ENCODE peak calls at places on chromosome 20, in nine cellular contexts. One of them, this sample, is unnamed.

GRCh38 chr20:45383131-45383530 is 5.0 kb upstream of the TP53TG5 start:
- DNase-seq in adrenal gland: no peak
- DNase-seq in activated T-helper 1 cell treated with anti-CD3 and anti-CD28 coated beads, Interleukin-2, amount 50 U/mL, for 16 hours: no peak
- DNase-seq in stimulated activated CD8-positive, alpha-beta memory T cell treated with anti-CD3 and anti-CD28 coated beads, Interleukin-7, amount 100 ng/mL, for 4 hours: no peak
- DNase-seq in activated naive CD8-positive, alpha-beta T cell treated with anti-CD3 and anti-CD28 coated beads, Interleukin-2, amount 50 U/mL, for 24 hours: no peak
- DNase-seq in HFF-Myc: no peak
- DNase-seq in astrocyte of the cerebellum: no peak
- DNase-seq in HFFc6: peak; percentile 30
- DNase-seq in C1 segment of cervical spinal cord: no peak
- DNase-seq in this sample: peak; percentile 56

GRCh38 chr20:45814314-45814713 is 1.9 kb downstream of the UBE2C start:
- DNase-seq in adrenal gland: no peak
- DNase-seq in activated T-helper 1 cell treated with anti-CD3 and anti-CD28 coated beads, Interleukin-2, amount 50 U/mL, for 16 hours: no peak
- DNase-seq in stimulated activated CD8-positive, alpha-beta memory T cell treated with anti-CD3 and anti-CD28 coated beads, Interleukin-7, amount 100 ng/mL, for 4 hours: no peak
- DNase-seq in activated naive CD8-positive, alpha-beta T cell treated with anti-CD3 and anti-CD28 coated beads, Interleukin-2, amount 50 U/mL, for 24 hours: no peak
- DNase-seq in HFF-Myc: no peak
- DNase-seq in astrocyte of the cerebellum: no peak
- DNase-seq in HFFc6: no peak
- DNase-seq in C1 segment of cervical spinal cord: no peak
- DNase-seq in this sample: no peak

GRCh38 chr20:32764000-32764960 is 2.1 kb downstream of the DNMT3B start:
- DNase-seq in adrenal gland: no peak
- DNase-seq in activated T-helper 1 cell treated with anti-CD3 and anti-CD28 coated beads, Interleukin-2, amount 50 U/mL, for 16 hours: no peak
- DNase-seq in stimulated activated CD8-positive, alpha-beta memory T cell treated with anti-CD3 and anti-CD28 coated beads, Interleukin-7, amount 100 ng/mL, for 4 hours: no peak
- DNase-seq in activated naive CD8-positive, alpha-beta T cell treated with anti-CD3 and anti-CD28 coated beads, Interleukin-2, amount 50 U/mL, for 24 hours: no peak
- DNase-seq in HFF-Myc: no peak
- DNase-seq in astrocyte of the cerebellum: no peak
- DNase-seq in HFFc6: no peak
- DNase-seq in C1 segment of cervical spinal cord: no peak
- DNase-seq in this sample: no peak

GRCh38 chr20:62741191-62741676 is 32.6 kb downstream of the NTSR1 start:
- DNase-seq in adrenal gland: no peak
- DNase-seq in activated T-helper 1 cell treated with anti-CD3 and anti-CD28 coated beads, Interleukin-2, amount 50 U/mL, for 16 hours: no peak
- DNase-seq in stimulated activated CD8-positive, alpha-beta memory T cell treated with anti-CD3 and anti-CD28 coated beads, Interleukin-7, amount 100 ng/mL, for 4 hours: no peak
- DNase-seq in activated naive CD8-positive, alpha-beta T cell treated with anti-CD3 and anti-CD28 coated beads, Interleukin-2, amount 50 U/mL, for 24 hours: no peak
- DNase-seq in HFF-Myc: no peak
- DNase-seq in astrocyte of the cerebellum: no peak
- DNase-seq in HFFc6: no peak
- DNase-seq in C1 segment of cervical spinal cord: no peak
- DNase-seq in this sample: no peak

GRCh38 chr20:5160882-5161281 is 34.1 kb downstream of the CDS2 start:
- DNase-seq in adrenal gland: no peak
- DNase-seq in activated T-helper 1 cell treated with anti-CD3 and anti-CD28 coated beads, Interleukin-2, amount 50 U/mL, for 16 hours: no peak
- DNase-seq in stimulated activated CD8-positive, alpha-beta memory T cell treated with anti-CD3 and anti-CD28 coated beads, Interleukin-7, amount 100 ng/mL, for 4 hours: no peak
- DNase-seq in activated naive CD8-positive, alpha-beta T cell treated with anti-CD3 and anti-CD28 coated beads, Interleukin-2, amount 50 U/mL, for 24 hours: no peak
- DNase-seq in HFF-Myc: no peak
- DNase-seq in astrocyte of the cerebellum: no peak
- DNase-seq in HFFc6: no peak
- DNase-seq in C1 segment of cervical spinal cord: no peak
- DNase-seq in this sample: no peak

GRCh38 chr20:2133318-2134183 is 31.9 kb downstream of the STK35 start:
- DNase-seq in adrenal gland: peak; percentile 66
- DNase-seq in activated T-helper 1 cell treated with anti-CD3 and anti-CD28 coated beads, Interleukin-2, amount 50 U/mL, for 16 hours: no peak
- DNase-seq in stimulated activated CD8-positive, alpha-beta memory T cell treated with anti-CD3 and anti-CD28 coated beads, Interleukin-7, amount 100 ng/mL, for 4 hours: no peak
- DNase-seq in activated naive CD8-positive, alpha-beta T cell treated with anti-CD3 and anti-CD28 coated beads, Interleukin-2, amount 50 U/mL, for 24 hours: no peak
- DNase-seq in HFF-Myc: no peak
- DNase-seq in astrocyte of the cerebellum: peak; percentile 26
- DNase-seq in HFFc6: peak; percentile 67
- DNase-seq in C1 segment of cervical spinal cord: no peak
- DNase-seq in this sample: no peak

GRCh38 chr20:11331096-11331495 is 586.6 kb upstream of the BTBD3 start:
- DNase-seq in adrenal gland: no peak
- DNase-seq in activated T-helper 1 cell treated with anti-CD3 and anti-CD28 coated beads, Interleukin-2, amount 50 U/mL, for 16 hours: no peak
- DNase-seq in stimulated activated CD8-positive, alpha-beta memory T cell treated with anti-CD3 and anti-CD28 coated beads, Interleukin-7, amount 100 ng/mL, for 4 hours: no peak
- DNase-seq in activated naive CD8-positive, alpha-beta T cell treated with anti-CD3 and anti-CD28 coated beads, Interleukin-2, amount 50 U/mL, for 24 hours: no peak
- DNase-seq in HFF-Myc: no peak
- DNase-seq in astrocyte of the cerebellum: no peak
- DNase-seq in HFFc6: no peak
- DNase-seq in C1 segment of cervical spinal cord: no peak
- DNase-seq in this sample: no peak

GRCh38 chr20:56554869-56555268 is 21.8 kb downstream of the FAM209B start:
- DNase-seq in adrenal gland: peak; percentile 71
- DNase-seq in activated T-helper 1 cell treated with anti-CD3 and anti-CD28 coated beads, Interleukin-2, amount 50 U/mL, for 16 hours: no peak
- DNase-seq in stimulated activated CD8-positive, alpha-beta memory T cell treated with anti-CD3 and anti-CD28 coated beads, Interleukin-7, amount 100 ng/mL, for 4 hours: no peak
- DNase-seq in activated naive CD8-positive, alpha-beta T cell treated with anti-CD3 and anti-CD28 coated beads, Interleukin-2, amount 50 U/mL, for 24 hours: peak; percentile 2
- DNase-seq in HFF-Myc: peak; percentile 98
- DNase-seq in astrocyte of the cerebellum: peak; percentile 95
- DNase-seq in HFFc6: peak; percentile 98
- DNase-seq in C1 segment of cervical spinal cord: no peak
- DNase-seq in this sample: peak; percentile 98

GRCh38 chr20:32509639-32510066 is 75.5 kb downstream of the NOL4L start:
- DNase-seq in adrenal gland: no peak
- DNase-seq in activated T-helper 1 cell treated with anti-CD3 and anti-CD28 coated beads, Interleukin-2, amount 50 U/mL, for 16 hours: peak; percentile 30
- DNase-seq in stimulated activated CD8-positive, alpha-beta memory T cell treated with anti-CD3 and anti-CD28 coated beads, Interleukin-7, amount 100 ng/mL, for 4 hours: peak; percentile 27
- DNase-seq in activated naive CD8-positive, alpha-beta T cell treated with anti-CD3 and anti-CD28 coated beads, Interleukin-2, amount 50 U/mL, for 24 hours: peak; percentile 65
- DNase-seq in HFF-Myc: no peak
- DNase-seq in astrocyte of the cerebellum: no peak
- DNase-seq in HFFc6: peak; percentile 64
- DNase-seq in C1 segment of cervical spinal cord: no peak
- DNase-seq in this sample: peak; percentile 36

GRCh38 chr20:43915209-43916072 is 789 bp downstream of the TOX2 start:
- DNase-seq in adrenal gland: no peak
- DNase-seq in activated T-helper 1 cell treated with anti-CD3 and anti-CD28 coated beads, Interleukin-2, amount 50 U/mL, for 16 hours: peak; percentile 17
- DNase-seq in stimulated activated CD8-positive, alpha-beta memory T cell treated with anti-CD3 and anti-CD28 coated beads, Interleukin-7, amount 100 ng/mL, for 4 hours: peak; percentile 54
- DNase-seq in activated naive CD8-positive, alpha-beta T cell treated with anti-CD3 and anti-CD28 coated beads, Interleukin-2, amount 50 U/mL, for 24 hours: peak; percentile 29
- DNase-seq in HFF-Myc: no peak
- DNase-seq in astrocyte of the cerebellum: no peak
- DNase-seq in HFFc6: peak; percentile 26
- DNase-seq in C1 segment of cervical spinal cord: no peak
- DNase-seq in this sample: no peak

GRCh38 chr20:10430000-10430466 is 4.0 kb downstream of the MKKS start:
- DNase-seq in adrenal gland: no peak
- DNase-seq in activated T-helper 1 cell treated with anti-CD3 and anti-CD28 coated beads, Interleukin-2, amount 50 U/mL, for 16 hours: no peak
- DNase-seq in stimulated activated CD8-positive, alpha-beta memory T cell treated with anti-CD3 and anti-CD28 coated beads, Interleukin-7, amount 100 ng/mL, for 4 hours: no peak
- DNase-seq in activated naive CD8-positive, alpha-beta T cell treated with anti-CD3 and anti-CD28 coated beads, Interleukin-2, amount 50 U/mL, for 24 hours: no peak
- DNase-seq in HFF-Myc: no peak
- DNase-seq in astrocyte of the cerebellum: no peak
- DNase-seq in HFFc6: no peak
- DNase-seq in C1 segment of cervical spinal cord: no peak
- DNase-seq in this sample: no peak

GRCh38 chr20:59242714-59243626 is 57.4 kb upstream of the EDN3 start:
- DNase-seq in adrenal gland: no peak
- DNase-seq in activated T-helper 1 cell treated with anti-CD3 and anti-CD28 coated beads, Interleukin-2, amount 50 U/mL, for 16 hours: no peak
- DNase-seq in stimulated activated CD8-positive, alpha-beta memory T cell treated with anti-CD3 and anti-CD28 coated beads, Interleukin-7, amount 100 ng/mL, for 4 hours: peak; percentile 19
- DNase-seq in activated naive CD8-positive, alpha-beta T cell treated with anti-CD3 and anti-CD28 coated beads, Interleukin-2, amount 50 U/mL, for 24 hours: peak; percentile 30
- DNase-seq in HFF-Myc: no peak
- DNase-seq in astrocyte of the cerebellum: no peak
- DNase-seq in HFFc6: no peak
- DNase-seq in C1 segment of cervical spinal cord: no peak
- DNase-seq in this sample: no peak

GRCh38 chr20:17227669-17228623 is 1.1 kb downstream of the PCSK2 start:
- DNase-seq in adrenal gland: no peak
- DNase-seq in activated T-helper 1 cell treated with anti-CD3 and anti-CD28 coated beads, Interleukin-2, amount 50 U/mL, for 16 hours: no peak
- DNase-seq in stimulated activated CD8-positive, alpha-beta memory T cell treated with anti-CD3 and anti-CD28 coated beads, Interleukin-7, amount 100 ng/mL, for 4 hours: no peak
- DNase-seq in activated naive CD8-positive, alpha-beta T cell treated with anti-CD3 and anti-CD28 coated beads, Interleukin-2, amount 50 U/mL, for 24 hours: no peak
- DNase-seq in HFF-Myc: no peak
- DNase-seq in astrocyte of the cerebellum: no peak
- DNase-seq in HFFc6: no peak
- DNase-seq in C1 segment of cervical spinal cord: no peak
- DNase-seq in this sample: no peak

GRCh38 chr20:5488823-5489222 is 172.1 kb upstream of the PROKR2 start:
- DNase-seq in adrenal gland: no peak
- DNase-seq in activated T-helper 1 cell treated with anti-CD3 and anti-CD28 coated beads, Interleukin-2, amount 50 U/mL, for 16 hours: no peak
- DNase-seq in stimulated activated CD8-positive, alpha-beta memory T cell treated with anti-CD3 and anti-CD28 coated beads, Interleukin-7, amount 100 ng/mL, for 4 hours: no peak
- DNase-seq in activated naive CD8-positive, alpha-beta T cell treated with anti-CD3 and anti-CD28 coated beads, Interleukin-2, amount 50 U/mL, for 24 hours: no peak
- DNase-seq in HFF-Myc: no peak
- DNase-seq in astrocyte of the cerebellum: no peak
- DNase-seq in HFFc6: no peak
- DNase-seq in C1 segment of cervical spinal cord: no peak
- DNase-seq in this sample: no peak

GRCh38 chr20:13610205-13610604 is 28.5 kb downstream of the TASP1 start:
- DNase-seq in adrenal gland: no peak
- DNase-seq in activated T-helper 1 cell treated with anti-CD3 and anti-CD28 coated beads, Interleukin-2, amount 50 U/mL, for 16 hours: no peak
- DNase-seq in stimulated activated CD8-positive, alpha-beta memory T cell treated with anti-CD3 and anti-CD28 coated beads, Interleukin-7, amount 100 ng/mL, for 4 hours: no peak
- DNase-seq in activated naive CD8-positive, alpha-beta T cell treated with anti-CD3 and anti-CD28 coated beads, Interleukin-2, amount 50 U/mL, for 24 hours: no peak
- DNase-seq in HFF-Myc: no peak
- DNase-seq in astrocyte of the cerebellum: no peak
- DNase-seq in HFFc6: no peak
- DNase-seq in C1 segment of cervical spinal cord: no peak
- DNase-seq in this sample: no peak

GRCh38 chr20:37727247-37727956 is 33.6 kb downstream of the CTNNBL1 start:
- DNase-seq in adrenal gland: no peak
- DNase-seq in activated T-helper 1 cell treated with anti-CD3 and anti-CD28 coated beads, Interleukin-2, amount 50 U/mL, for 16 hours: no peak
- DNase-seq in stimulated activated CD8-positive, alpha-beta memory T cell treated with anti-CD3 and anti-CD28 coated beads, Interleukin-7, amount 100 ng/mL, for 4 hours: no peak
- DNase-seq in activated naive CD8-positive, alpha-beta T cell treated with anti-CD3 and anti-CD28 coated beads, Interleukin-2, amount 50 U/mL, for 24 hours: no peak
- DNase-seq in HFF-Myc: no peak
- DNase-seq in astrocyte of the cerebellum: no peak
- DNase-seq in HFFc6: no peak
- DNase-seq in C1 segment of cervical spinal cord: no peak
- DNase-seq in this sample: no peak

GRCh38 chr20:50333856-50334255 is 143.2 kb downstream of the CEBPB start:
- DNase-seq in adrenal gland: peak; percentile 63
- DNase-seq in activated T-helper 1 cell treated with anti-CD3 and anti-CD28 coated beads, Interleukin-2, amount 50 U/mL, for 16 hours: no peak
- DNase-seq in stimulated activated CD8-positive, alpha-beta memory T cell treated with anti-CD3 and anti-CD28 coated beads, Interleukin-7, amount 100 ng/mL, for 4 hours: no peak
- DNase-seq in activated naive CD8-positive, alpha-beta T cell treated with anti-CD3 and anti-CD28 coated beads, Interleukin-2, amount 50 U/mL, for 24 hours: no peak
- DNase-seq in HFF-Myc: no peak
- DNase-seq in astrocyte of the cerebellum: peak; percentile 80
- DNase-seq in HFFc6: peak; percentile 16
- DNase-seq in C1 segment of cervical spinal cord: no peak
- DNase-seq in this sample: peak; percentile 94

GRCh38 chr20:49603209-49603627 is 35.3 kb upstream of the PTGIS start:
- DNase-seq in adrenal gland: no peak
- DNase-seq in activated T-helper 1 cell treated with anti-CD3 and anti-CD28 coated beads, Interleukin-2, amount 50 U/mL, for 16 hours: no peak
- DNase-seq in stimulated activated CD8-positive, alpha-beta memory T cell treated with anti-CD3 and anti-CD28 coated beads, Interleukin-7, amount 100 ng/mL, for 4 hours: no peak
- DNase-seq in activated naive CD8-positive, alpha-beta T cell treated with anti-CD3 and anti-CD28 coated beads, Interleukin-2, amount 50 U/mL, for 24 hours: peak; percentile 20
- DNase-seq in HFF-Myc: no peak
- DNase-seq in astrocyte of the cerebellum: no peak
- DNase-seq in HFFc6: peak; percentile 69
- DNase-seq in C1 segment of cervical spinal cord: no peak
- DNase-seq in this sample: peak; percentile 37

GRCh38 chr20:51972031-51972430 is 169.7 kb upstream of the SALL4 start:
- DNase-seq in adrenal gland: no peak
- DNase-seq in activated T-helper 1 cell treated with anti-CD3 and anti-CD28 coated beads, Interleukin-2, amount 50 U/mL, for 16 hours: no peak
- DNase-seq in stimulated activated CD8-positive, alpha-beta memory T cell treated with anti-CD3 and anti-CD28 coated beads, Interleukin-7, amount 100 ng/mL, for 4 hours: no peak
- DNase-seq in activated naive CD8-positive, alpha-beta T cell treated with anti-CD3 and anti-CD28 coated beads, Interleukin-2, amount 50 U/mL, for 24 hours: no peak
- DNase-seq in HFF-Myc: no peak
- DNase-seq in astrocyte of the cerebellum: no peak
- DNase-seq in HFFc6: no peak
- DNase-seq in C1 segment of cervical spinal cord: no peak
- DNase-seq in this sample: no peak

GRCh38 chr20:12570371-12570770 is 438.4 kb upstream of the SPTLC3 start:
- DNase-seq in adrenal gland: no peak
- DNase-seq in activated T-helper 1 cell treated with anti-CD3 and anti-CD28 coated beads, Interleukin-2, amount 50 U/mL, for 16 hours: no peak
- DNase-seq in stimulated activated CD8-positive, alpha-beta memory T cell treated with anti-CD3 and anti-CD28 coated beads, Interleukin-7, amount 100 ng/mL, for 4 hours: no peak
- DNase-seq in activated naive CD8-positive, alpha-beta T cell treated with anti-CD3 and anti-CD28 coated beads, Interleukin-2, amount 50 U/mL, for 24 hours: no peak
- DNase-seq in HFF-Myc: no peak
- DNase-seq in astrocyte of the cerebellum: no peak
- DNase-seq in HFFc6: no peak
- DNase-seq in C1 segment of cervical spinal cord: no peak
- DNase-seq in this sample: peak; percentile 67

GRCh38 chr20:2705931-2706645 is 13.5 kb downstream of the EBF4 start:
- DNase-seq in adrenal gland: no peak
- DNase-seq in activated T-helper 1 cell treated with anti-CD3 and anti-CD28 coated beads, Interleukin-2, amount 50 U/mL, for 16 hours: no peak
- DNase-seq in stimulated activated CD8-positive, alpha-beta memory T cell treated with anti-CD3 and anti-CD28 coated beads, Interleukin-7, amount 100 ng/mL, for 4 hours: no peak
- DNase-seq in activated naive CD8-positive, alpha-beta T cell treated with anti-CD3 and anti-CD28 coated beads, Interleukin-2, amount 50 U/mL, for 24 hours: no peak
- DNase-seq in HFF-Myc: no peak
- DNase-seq in astrocyte of the cerebellum: no peak
- DNase-seq in HFFc6: no peak
- DNase-seq in C1 segment of cervical spinal cord: no peak
- DNase-seq in this sample: no peak

GRCh38 chr20:47956261-47956995 is 171.1 kb upstream of the SULF2 start:
- DNase-seq in adrenal gland: no peak
- DNase-seq in activated T-helper 1 cell treated with anti-CD3 and anti-CD28 coated beads, Interleukin-2, amount 50 U/mL, for 16 hours: no peak
- DNase-seq in stimulated activated CD8-positive, alpha-beta memory T cell treated with anti-CD3 and anti-CD28 coated beads, Interleukin-7, amount 100 ng/mL, for 4 hours: no peak
- DNase-seq in activated naive CD8-positive, alpha-beta T cell treated with anti-CD3 and anti-CD28 coated beads, Interleukin-2, amount 50 U/mL, for 24 hours: no peak
- DNase-seq in HFF-Myc: no peak
- DNase-seq in astrocyte of the cerebellum: peak; percentile 52
- DNase-seq in HFFc6: no peak
- DNase-seq in C1 segment of cervical spinal cord: no peak
- DNase-seq in this sample: no peak

GRCh38 chr20:49956689-49957443 is 20.7 kb downstream of the RNF114 start:
- DNase-seq in adrenal gland: peak; percentile 68
- DNase-seq in activated T-helper 1 cell treated with anti-CD3 and anti-CD28 coated beads, Interleukin-2, amount 50 U/mL, for 16 hours: no peak
- DNase-seq in stimulated activated CD8-positive, alpha-beta memory T cell treated with anti-CD3 and anti-CD28 coated beads, Interleukin-7, amount 100 ng/mL, for 4 hours: no peak
- DNase-seq in activated naive CD8-positive, alpha-beta T cell treated with anti-CD3 and anti-CD28 coated beads, Interleukin-2, amount 50 U/mL, for 24 hours: no peak
- DNase-seq in HFF-Myc: no peak
- DNase-seq in astrocyte of the cerebellum: no peak
- DNase-seq in HFFc6: no peak
- DNase-seq in C1 segment of cervical spinal cord: no peak
- DNase-seq in this sample: no peak

GRCh38 chr20:50579511-50579910 is 69.3 kb downstream of the PTPN1 start:
- DNase-seq in adrenal gland: no peak
- DNase-seq in activated T-helper 1 cell treated with anti-CD3 and anti-CD28 coated beads, Interleukin-2, amount 50 U/mL, for 16 hours: no peak
- DNase-seq in stimulated activated CD8-positive, alpha-beta memory T cell treated with anti-CD3 and anti-CD28 coated beads, Interleukin-7, amount 100 ng/mL, for 4 hours: no peak
- DNase-seq in activated naive CD8-positive, alpha-beta T cell treated with anti-CD3 and anti-CD28 coated beads, Interleukin-2, amount 50 U/mL, for 24 hours: no peak
- DNase-seq in HFF-Myc: no peak
- DNase-seq in astrocyte of the cerebellum: no peak
- DNase-seq in HFFc6: no peak
- DNase-seq in C1 segment of cervical spinal cord: no peak
- DNase-seq in this sample: no peak

GRCh38 chr20:58420798-58421496 is 31.9 kb downstream of the VAPB start:
- DNase-seq in adrenal gland: no peak
- DNase-seq in activated T-helper 1 cell treated with anti-CD3 and anti-CD28 coated beads, Interleukin-2, amount 50 U/mL, for 16 hours: no peak
- DNase-seq in stimulated activated CD8-positive, alpha-beta memory T cell treated with anti-CD3 and anti-CD28 coated beads, Interleukin-7, amount 100 ng/mL, for 4 hours: no peak
- DNase-seq in activated naive CD8-positive, alpha-beta T cell treated with anti-CD3 and anti-CD28 coated beads, Interleukin-2, amount 50 U/mL, for 24 hours: no peak
- DNase-seq in HFF-Myc: peak; percentile 21
- DNase-seq in astrocyte of the cerebellum: peak; percentile 4
- DNase-seq in HFFc6: peak; percentile 77
- DNase-seq in C1 segment of cervical spinal cord: no peak
- DNase-seq in this sample: no peak

GRCh38 chr20:45183084-45183483 is 8.4 kb downstream of the PI3 start:
- DNase-seq in adrenal gland: no peak
- DNase-seq in activated T-helper 1 cell treated with anti-CD3 and anti-CD28 coated beads, Interleukin-2, amount 50 U/mL, for 16 hours: no peak
- DNase-seq in stimulated activated CD8-positive, alpha-beta memory T cell treated with anti-CD3 and anti-CD28 coated beads, Interleukin-7, amount 100 ng/mL, for 4 hours: no peak
- DNase-seq in activated naive CD8-positive, alpha-beta T cell treated with anti-CD3 and anti-CD28 coated beads, Interleukin-2, amount 50 U/mL, for 24 hours: no peak
- DNase-seq in HFF-Myc: no peak
- DNase-seq in astrocyte of the cerebellum: no peak
- DNase-seq in HFFc6: no peak
- DNase-seq in C1 segment of cervical spinal cord: no peak
- DNase-seq in this sample: no peak

GRCh38 chr20:41055679-41056078 is 27.1 kb downstream of the TOP1 start:
- DNase-seq in adrenal gland: no peak
- DNase-seq in activated T-helper 1 cell treated with anti-CD3 and anti-CD28 coated beads, Interleukin-2, amount 50 U/mL, for 16 hours: no peak
- DNase-seq in stimulated activated CD8-positive, alpha-beta memory T cell treated with anti-CD3 and anti-CD28 coated beads, Interleukin-7, amount 100 ng/mL, for 4 hours: no peak
- DNase-seq in activated naive CD8-positive, alpha-beta T cell treated with anti-CD3 and anti-CD28 coated beads, Interleukin-2, amount 50 U/mL, for 24 hours: no peak
- DNase-seq in HFF-Myc: no peak
- DNase-seq in astrocyte of the cerebellum: no peak
- DNase-seq in HFFc6: no peak
- DNase-seq in C1 segment of cervical spinal cord: no peak
- DNase-seq in this sample: no peak

GRCh38 chr20:38392356-38392755 is 42.8 kb downstream of the SNHG17 start:
- DNase-seq in adrenal gland: no peak
- DNase-seq in activated T-helper 1 cell treated with anti-CD3 and anti-CD28 coated beads, Interleukin-2, amount 50 U/mL, for 16 hours: no peak
- DNase-seq in stimulated activated CD8-positive, alpha-beta memory T cell treated with anti-CD3 and anti-CD28 coated beads, Interleukin-7, amount 100 ng/mL, for 4 hours: no peak
- DNase-seq in activated naive CD8-positive, alpha-beta T cell treated with anti-CD3 and anti-CD28 coated beads, Interleukin-2, amount 50 U/mL, for 24 hours: no peak
- DNase-seq in HFF-Myc: no peak
- DNase-seq in astrocyte of the cerebellum: no peak
- DNase-seq in HFFc6: no peak
- DNase-seq in C1 segment of cervical spinal cord: no peak
- DNase-seq in this sample: no peak